ENCODE peak calls at places on chromosomes 6 and 20, in nine cellular contexts. One of them, this sample, is unnamed.

GRCh38 chr20:20505554-20505953 is 137.7 kb downstream of the INSM1 start:
- DNase-seq in NCI-H1417: no peak
- DNase-seq in NCI-H2227 treated with DMSO at 0.1 percent for 48 hours: no peak
- DNase-seq in hepatocyte: no peak
- DNase-seq in GM06990: no peak
- DNase-seq in lower leg skin: no peak
- DNase-seq in GF-D8: peak
- DNase-seq in H54: no peak
- DNase-seq in globus pallidus: no peak
- DNase-seq in this sample: no peak

GRCh38 chr6:46925563-46926253 is 4.0 kb upstream of the ADGRF5 start:
- DNase-seq in NCI-H1417: no peak
- DNase-seq in NCI-H2227 treated with DMSO at 0.1 percent for 48 hours: no peak
- DNase-seq in hepatocyte: peak
- DNase-seq in GM06990: no peak
- DNase-seq in lower leg skin: peak
- DNase-seq in GF-D8: no peak
- DNase-seq in H54: no peak
- DNase-seq in globus pallidus: no peak
- DNase-seq in this sample: peak

GRCh38 chr20:18790787-18791186 is 22.8 kb upstream of the SCP2D1 start:
- DNase-seq in NCI-H1417: no peak
- DNase-seq in NCI-H2227 treated with DMSO at 0.1 percent for 48 hours: peak
- DNase-seq in hepatocyte: no peak
- DNase-seq in GM06990: no peak
- DNase-seq in lower leg skin: no peak
- DNase-seq in GF-D8: no peak
- DNase-seq in H54: no peak
- DNase-seq in globus pallidus: no peak
- DNase-seq in this sample: no peak

GRCh38 chr6:15937582-15937981 is 191.3 kb upstream of the MYLIP start:
- DNase-seq in NCI-H1417: no peak
- DNase-seq in NCI-H2227 treated with DMSO at 0.1 percent for 48 hours: no peak
- DNase-seq in hepatocyte: no peak
- DNase-seq in GM06990: no peak
- DNase-seq in lower leg skin: no peak
- DNase-seq in GF-D8: no peak
- DNase-seq in H54: no peak
- DNase-seq in globus pallidus: no peak
- DNase-seq in this sample: no peak

GRCh38 chr6:2410982-2411381 is 165.6 kb upstream of the GMDS start:
- DNase-seq in NCI-H1417: no peak
- DNase-seq in NCI-H2227 treated with DMSO at 0.1 percent for 48 hours: no peak
- DNase-seq in hepatocyte: no peak
- DNase-seq in GM06990: no peak
- DNase-seq in lower leg skin: no peak
- DNase-seq in GF-D8: no peak
- DNase-seq in H54: no peak
- DNase-seq in globus pallidus: no peak
- DNase-seq in this sample: no peak

GRCh38 chr6:139595183-139595582 is 220.7 kb upstream of the CITED2 start:
- DNase-seq in NCI-H1417: peak
- DNase-seq in NCI-H2227 treated with DMSO at 0.1 percent for 48 hours: no peak
- DNase-seq in hepatocyte: no peak
- DNase-seq in GM06990: no peak
- DNase-seq in lower leg skin: no peak
- DNase-seq in GF-D8: no peak
- DNase-seq in H54: no peak
- DNase-seq in globus pallidus: no peak
- DNase-seq in this sample: no peak

GRCh38 chr6:37551867-37552266 is 52.2 kb upstream of the CCDC167 start:
- DNase-seq in NCI-H1417: no peak
- DNase-seq in NCI-H2227 treated with DMSO at 0.1 percent for 48 hours: no peak
- DNase-seq in hepatocyte: no peak
- DNase-seq in GM06990: no peak
- DNase-seq in lower leg skin: no peak
- DNase-seq in GF-D8: no peak
- DNase-seq in H54: no peak
- DNase-seq in globus pallidus: no peak
- DNase-seq in this sample: no peak

GRCh38 chr6:112223070-112223861 is 31.1 kb downstream of the LAMA4 start:
- DNase-seq in NCI-H1417: no peak
- DNase-seq in NCI-H2227 treated with DMSO at 0.1 percent for 48 hours: no peak
- DNase-seq in hepatocyte: peak
- DNase-seq in GM06990: no peak
- DNase-seq in lower leg skin: no peak
- DNase-seq in GF-D8: no peak
- DNase-seq in H54: no peak
- DNase-seq in globus pallidus: peak
- DNase-seq in this sample: no peak

GRCh38 chr20:23287366-23288190 is 63.0 kb upstream of the NXT1 start:
- DNase-seq in NCI-H1417: no peak
- DNase-seq in NCI-H2227 treated with DMSO at 0.1 percent for 48 hours: no peak
- DNase-seq in hepatocyte: peak
- DNase-seq in GM06990: no peak
- DNase-seq in lower leg skin: no peak
- DNase-seq in GF-D8: no peak
- DNase-seq in H54: no peak
- DNase-seq in globus pallidus: no peak
- DNase-seq in this sample: no peak

GRCh38 chr6:118263929-118264486 is 284.1 kb upstream of the PLN start:
- DNase-seq in NCI-H1417: peak
- DNase-seq in NCI-H2227 treated with DMSO at 0.1 percent for 48 hours: peak
- DNase-seq in hepatocyte: peak
- DNase-seq in GM06990: no peak
- DNase-seq in lower leg skin: no peak
- DNase-seq in GF-D8: no peak
- DNase-seq in H54: no peak
- DNase-seq in globus pallidus: peak
- DNase-seq in this sample: no peak

GRCh38 chr20:48010623-48011022 is 225.3 kb upstream of the SULF2 start:
- DNase-seq in NCI-H1417: no peak
- DNase-seq in NCI-H2227 treated with DMSO at 0.1 percent for 48 hours: no peak
- DNase-seq in hepatocyte: no peak
- DNase-seq in GM06990: no peak
- DNase-seq in lower leg skin: no peak
- DNase-seq in GF-D8: no peak
- DNase-seq in H54: no peak
- DNase-seq in globus pallidus: no peak
- DNase-seq in this sample: no peak

GRCh38 chr6:9520417-9521151 is 894.3 kb downstream of the TFAP2A start:
- DNase-seq in NCI-H1417: no peak
- DNase-seq in NCI-H2227 treated with DMSO at 0.1 percent for 48 hours: no peak
- DNase-seq in hepatocyte: no peak
- DNase-seq in GM06990: peak
- DNase-seq in lower leg skin: no peak
- DNase-seq in GF-D8: no peak
- DNase-seq in H54: no peak
- DNase-seq in globus pallidus: no peak
- DNase-seq in this sample: no peak

GRCh38 chr6:101117397-101118185 is 236.5 kb upstream of the ASCC3 start:
- DNase-seq in NCI-H1417: no peak
- DNase-seq in NCI-H2227 treated with DMSO at 0.1 percent for 48 hours: peak
- DNase-seq in hepatocyte: peak
- DNase-seq in GM06990: no peak
- DNase-seq in lower leg skin: no peak
- DNase-seq in GF-D8: no peak
- DNase-seq in H54: no peak
- DNase-seq in globus pallidus: no peak
- DNase-seq in this sample: no peak

GRCh38 chr6:3324262-3324942 is 65.7 kb downstream of the PSMG4 start:
- DNase-seq in NCI-H1417: no peak
- DNase-seq in NCI-H2227 treated with DMSO at 0.1 percent for 48 hours: no peak
- DNase-seq in hepatocyte: peak
- DNase-seq in GM06990: no peak
- DNase-seq in lower leg skin: no peak
- DNase-seq in GF-D8: no peak
- DNase-seq in H54: peak
- DNase-seq in globus pallidus: peak
- DNase-seq in this sample: no peak

GRCh38 chr20:50048420-50049166 is 64.4 kb downstream of the UBE2V1 start:
- DNase-seq in NCI-H1417: no peak
- DNase-seq in NCI-H2227 treated with DMSO at 0.1 percent for 48 hours: no peak
- DNase-seq in hepatocyte: no peak
- DNase-seq in GM06990: no peak
- DNase-seq in lower leg skin: no peak
- DNase-seq in GF-D8: peak
- DNase-seq in H54: no peak
- DNase-seq in globus pallidus: no peak
- DNase-seq in this sample: no peak

GRCh38 chr6:28530777-28531176 is 5.1 kb downstream of the GPX5 start:
- DNase-seq in NCI-H1417: no peak
- DNase-seq in NCI-H2227 treated with DMSO at 0.1 percent for 48 hours: no peak
- DNase-seq in hepatocyte: no peak
- DNase-seq in GM06990: no peak
- DNase-seq in lower leg skin: no peak
- DNase-seq in GF-D8: no peak
- DNase-seq in H54: no peak
- DNase-seq in globus pallidus: no peak
- DNase-seq in this sample: no peak

GRCh38 chr20:36745234-36745926 is 510 bp downstream of the NDRG3 start:
- DNase-seq in NCI-H1417: peak
- DNase-seq in NCI-H2227 treated with DMSO at 0.1 percent for 48 hours: no peak
- DNase-seq in hepatocyte: no peak
- DNase-seq in GM06990: no peak
- DNase-seq in lower leg skin: no peak
- DNase-seq in GF-D8: no peak
- DNase-seq in H54: peak
- DNase-seq in globus pallidus: peak
- DNase-seq in this sample: peak

GRCh38 chr6:22925920-22926587 is 356.7 kb downstream of the HDGFL1 start:
- DNase-seq in NCI-H1417: no peak
- DNase-seq in NCI-H2227 treated with DMSO at 0.1 percent for 48 hours: no peak
- DNase-seq in hepatocyte: no peak
- DNase-seq in GM06990: no peak
- DNase-seq in lower leg skin: no peak
- DNase-seq in GF-D8: no peak
- DNase-seq in H54: no peak
- DNase-seq in globus pallidus: no peak
- DNase-seq in this sample: no peak

GRCh38 chr20:50379049-50379990 is 130.9 kb upstream of the PTPN1 start:
- DNase-seq in NCI-H1417: peak
- DNase-seq in NCI-H2227 treated with DMSO at 0.1 percent for 48 hours: no peak
- DNase-seq in hepatocyte: peak
- DNase-seq in GM06990: no peak
- DNase-seq in lower leg skin: peak
- DNase-seq in GF-D8: peak
- DNase-seq in H54: no peak
- DNase-seq in globus pallidus: no peak
- DNase-seq in this sample: peak

GRCh38 chr6:81450180-81450579 is 302.3 kb downstream of the TENT5A start:
- DNase-seq in NCI-H1417: peak
- DNase-seq in NCI-H2227 treated with DMSO at 0.1 percent for 48 hours: no peak
- DNase-seq in hepatocyte: peak
- DNase-seq in GM06990: no peak
- DNase-seq in lower leg skin: no peak
- DNase-seq in GF-D8: no peak
- DNase-seq in H54: no peak
- DNase-seq in globus pallidus: no peak
- DNase-seq in this sample: no peak

GRCh38 chr6:130129781-130130246 is 92.9 kb downstream of the SAMD3 start:
- DNase-seq in NCI-H1417: no peak
- DNase-seq in NCI-H2227 treated with DMSO at 0.1 percent for 48 hours: no peak
- DNase-seq in hepatocyte: no peak
- DNase-seq in GM06990: no peak
- DNase-seq in lower leg skin: no peak
- DNase-seq in GF-D8: no peak
- DNase-seq in H54: no peak
- DNase-seq in globus pallidus: no peak
- DNase-seq in this sample: no peak

GRCh38 chr6:157989541-157990289 is 8.1 kb downstream of the SYNJ2 start:
- DNase-seq in NCI-H1417: peak
- DNase-seq in NCI-H2227 treated with DMSO at 0.1 percent for 48 hours: no peak
- DNase-seq in hepatocyte: peak
- DNase-seq in GM06990: no peak
- DNase-seq in lower leg skin: no peak
- DNase-seq in GF-D8: no peak
- DNase-seq in H54: peak
- DNase-seq in globus pallidus: no peak
- DNase-seq in this sample: peak

GRCh38 chr20:3689978-3690377 is 8.2 kb upstream of the ADAM33 start:
- DNase-seq in NCI-H1417: no peak
- DNase-seq in NCI-H2227 treated with DMSO at 0.1 percent for 48 hours: no peak
- DNase-seq in hepatocyte: no peak
- DNase-seq in GM06990: no peak
- DNase-seq in lower leg skin: no peak
- DNase-seq in GF-D8: no peak
- DNase-seq in H54: no peak
- DNase-seq in globus pallidus: no peak
- DNase-seq in this sample: no peak

GRCh38 chr6:109977791-109978173 is 329 bp upstream of the GPR6 start:
- DNase-seq in NCI-H1417: peak
- DNase-seq in NCI-H2227 treated with DMSO at 0.1 percent for 48 hours: no peak
- DNase-seq in hepatocyte: no peak
- DNase-seq in GM06990: no peak
- DNase-seq in lower leg skin: no peak
- DNase-seq in GF-D8: no peak
- DNase-seq in H54: no peak
- DNase-seq in globus pallidus: no peak
- DNase-seq in this sample: no peak

GRCh38 chr20:4112490-4113420 is 97.4 kb upstream of the RNF24 start:
- DNase-seq in NCI-H1417: no peak
- DNase-seq in NCI-H2227 treated with DMSO at 0.1 percent for 48 hours: no peak
- DNase-seq in hepatocyte: no peak
- DNase-seq in GM06990: peak
- DNase-seq in lower leg skin: no peak
- DNase-seq in GF-D8: no peak
- DNase-seq in H54: no peak
- DNase-seq in globus pallidus: peak
- DNase-seq in this sample: no peak

GRCh38 chr6:15027472-15027871 is 218.4 kb upstream of the JARID2 start:
- DNase-seq in NCI-H1417: no peak
- DNase-seq in NCI-H2227 treated with DMSO at 0.1 percent for 48 hours: no peak
- DNase-seq in hepatocyte: no peak
- DNase-seq in GM06990: no peak
- DNase-seq in lower leg skin: no peak
- DNase-seq in GF-D8: no peak
- DNase-seq in H54: no peak
- DNase-seq in globus pallidus: no peak
- DNase-seq in this sample: no peak

GRCh38 chr20:39013662-39014109 is 51.5 kb downstream of the DHX35 start:
- DNase-seq in NCI-H1417: no peak
- DNase-seq in NCI-H2227 treated with DMSO at 0.1 percent for 48 hours: no peak
- DNase-seq in hepatocyte: no peak
- DNase-seq in GM06990: no peak
- DNase-seq in lower leg skin: no peak
- DNase-seq in GF-D8: no peak
- DNase-seq in H54: no peak
- DNase-seq in globus pallidus: no peak
- DNase-seq in this sample: no peak

GRCh38 chr20:57959589-57959988 is 249.8 kb upstream of the PMEPA1 start:
- DNase-seq in NCI-H1417: no peak
- DNase-seq in NCI-H2227 treated with DMSO at 0.1 percent for 48 hours: no peak
- DNase-seq in hepatocyte: no peak
- DNase-seq in GM06990: no peak
- DNase-seq in lower leg skin: no peak
- DNase-seq in GF-D8: no peak
- DNase-seq in H54: no peak
- DNase-seq in globus pallidus: no peak
- DNase-seq in this sample: no peak

GRCh38 chr20:31841928-31842327 is 3.5 kb downstream of the FOXS1 start:
- DNase-seq in NCI-H1417: no peak
- DNase-seq in NCI-H2227 treated with DMSO at 0.1 percent for 48 hours: no peak
- DNase-seq in hepatocyte: peak
- DNase-seq in GM06990: no peak
- DNase-seq in lower leg skin: no peak
- DNase-seq in GF-D8: no peak
- DNase-seq in H54: peak
- DNase-seq in globus pallidus: no peak
- DNase-seq in this sample: no peak

GRCh38 chr6:15507746-15508145 is 155.1 kb downstream of the DTNBP1 start:
- DNase-seq in NCI-H1417: no peak
- DNase-seq in NCI-H2227 treated with DMSO at 0.1 percent for 48 hours: no peak
- DNase-seq in hepatocyte: no peak
- DNase-seq in GM06990: no peak
- DNase-seq in lower leg skin: no peak
- DNase-seq in GF-D8: no peak
- DNase-seq in H54: no peak
- DNase-seq in globus pallidus: no peak
- DNase-seq in this sample: no peak

GRCh38 chr6:167299641-167300308 is 8.7 kb downstream of the UNC93A start:
- DNase-seq in NCI-H1417: no peak
- DNase-seq in NCI-H2227 treated with DMSO at 0.1 percent for 48 hours: no peak
- DNase-seq in hepatocyte: no peak
- DNase-seq in GM06990: no peak
- DNase-seq in lower leg skin: no peak
- DNase-seq in GF-D8: no peak
- DNase-seq in H54: no peak
- DNase-seq in globus pallidus: no peak
- DNase-seq in this sample: no peak

This sample was measured in gastrocnemius medialis.